ENCODE peak calls at places on chromosomes 5 and 9, in ten cellular contexts. D is AG09309; O is ovary; U is uterus; H is fibroblast of the aortic adventitia; N is adipocyte; R is GM23248; Y is Jurkat, Clone E6-1; B is CD8-positive, alpha-beta T cell; A is foreskin fibroblast. X is an unnamed sample.

GRCh38 chr9:70046274-70047070 is 2.8 kb downstream of the MAMDC2 start:
- DNase-seq in D (no peak), O (no peak), U (peak; percentile 47), H (peak; percentile 53), N (no peak), R (no peak), Y (no peak), B (no peak), A (peak; percentile 27), X (no peak)

GRCh38 chr5:157718529-157718928 is 12.7 kb upstream of the THG1L start:
- DNase-seq in D (peak; percentile 57), O (no peak), U (no peak), H (peak; percentile 86), N (peak; percentile 86), R (peak; percentile 73), Y (peak; percentile 51), B (peak; percentile 17), A (peak; percentile 73), X (peak; percentile 29)

GRCh38 chr5:120140510-120140909 is 323.6 kb upstream of the PRR16 start:
- DNase-seq in D (no peak), O (no peak), U (no peak), H (no peak), N (no peak), R (no peak), Y (no peak), B (no peak), A (no peak), X (no peak)

GRCh38 chr5:21783079-21783478 is 1070.1 kb downstream of the CDH12 start:
- DNase-seq in D (no peak), O (no peak), U (no peak), H (no peak), N (no peak), R (no peak), Y (no peak), B (no peak), A (no peak), X (no peak)

GRCh38 chr5:27311544-27311943 is 273.2 kb upstream of the CDH9 start:
- DNase-seq in D (no peak), O (no peak), U (no peak), H (peak; percentile 52), N (peak; percentile 8), R (peak; percentile 60), Y (no peak), B (no peak), A (no peak), X (no peak)

GRCh38 chr5:173752636-173753035 is 135.5 kb upstream of the CPEB4 start:
- DNase-seq in D (no peak), O (no peak), U (no peak), H (no peak), N (no peak), R (no peak), Y (no peak), B (no peak), A (no peak), X (no peak)

GRCh38 chr5:179297486-179298180 is 47.6 kb downstream of the ADAMTS2 start:
- DNase-seq in D (no peak), O (peak; percentile 30), U (no peak), H (no peak), N (no peak), R (no peak), Y (no peak), B (no peak), A (no peak), X (no peak)

GRCh38 chr9:16869140-16869903 is 1.1 kb downstream of the BNC2 start:
- DNase-seq in D (no peak), O (peak; percentile 63), U (peak; percentile 58), H (peak; percentile 65), N (no peak), R (no peak), Y (no peak), B (no peak), A (peak; percentile 52), X (no peak)

GRCh38 chr9:73583590-73583989 is 431.9 kb downstream of the ANXA1 start:
- DNase-seq in D (no peak), O (no peak), U (no peak), H (peak; percentile 32), N (no peak), R (peak; percentile 6), Y (no peak), B (no peak), A (no peak), X (no peak)

GRCh38 chr5:16656561-16657191 is 39.9 kb upstream of the RETREG1 start:
- DNase-seq in D (peak; percentile 17), O (no peak), U (no peak), H (peak; percentile 63), N (peak; percentile 32), R (peak; percentile 61), Y (no peak), B (no peak), A (peak; percentile 27), X (no peak)

GRCh38 chr9:25678147-25678666 is at the start of gene TUSC1:
- DNase-seq in D (peak; percentile 53), O (peak; percentile 90), U (peak; percentile 87), H (peak; percentile 81), N (peak; percentile 89), R (peak; percentile 94), Y (no peak), B (no peak), A (peak; percentile 69), X (no peak)
- H3K4me3 ChIP-seq in D (peak within 1 kb of the TSS; percentile 72), O (peak within 1 kb of the TSS; percentile 58), U (peak within 1 kb of the TSS; percentile 70), H (peak within 1 kb of the TSS; percentile 76), N (peak within 1 kb of the TSS; percentile 94), R (peak within 1 kb of the TSS; percentile 77), Y (no peak within 1 kb of the TSS), B (no peak within 1 kb of the TSS), A (peak within 1 kb of the TSS; percentile 78), X (no peak within 1 kb of the TSS)

GRCh38 chr9:128190516-128191405 is 611 bp downstream of the CIZ1 start:
- DNase-seq in D (no peak), O (no peak), U (peak; percentile 43), H (peak; percentile 17), N (no peak), R (peak; percentile 39), Y (no peak), B (no peak), A (peak; percentile 35), X (no peak)

GRCh38 chr9:128188209-128188608 is 3.2 kb downstream of the CIZ1 start:
- DNase-seq in D (no peak), O (no peak), U (no peak), H (no peak), N (no peak), R (no peak), Y (no peak), B (no peak), A (no peak), X (no peak)

GRCh38 chr9:128187361-128187760 is 4.0 kb downstream of the CIZ1 start:
- DNase-seq in D (no peak), O (no peak), U (no peak), H (no peak), N (no peak), R (no peak), Y (no peak), B (no peak), A (no peak), X (no peak)

GRCh38 chr9:128191406-128192046 is at the start of gene CIZ1:
- DNase-seq in D (no peak), O (peak; percentile 88), U (peak; percentile 72), H (peak; percentile 73), N (peak; percentile 91), R (peak; percentile 90), Y (peak; percentile 52), B (peak; percentile 75), A (peak; percentile 93), X (peak; percentile 42)

GRCh38 chr9:128190013-128190412 is 1.4 kb downstream of the CIZ1 start:
- DNase-seq in D (no peak), O (no peak), U (no peak), H (no peak), N (no peak), R (no peak), Y (no peak), B (no peak), A (no peak), X (no peak)
- H3K4me3 ChIP-seq in D (no peak overlapping the region), O (no peak overlapping the region), U (no peak overlapping the region), H (peak overlapping the region; percentile 86), N (no peak overlapping the region), R (peak overlapping the region; percentile 82), Y (no peak overlapping the region), B (no peak overlapping the region), A (peak overlapping the region; percentile 5), X (peak overlapping the region; percentile 69)

DNA sequence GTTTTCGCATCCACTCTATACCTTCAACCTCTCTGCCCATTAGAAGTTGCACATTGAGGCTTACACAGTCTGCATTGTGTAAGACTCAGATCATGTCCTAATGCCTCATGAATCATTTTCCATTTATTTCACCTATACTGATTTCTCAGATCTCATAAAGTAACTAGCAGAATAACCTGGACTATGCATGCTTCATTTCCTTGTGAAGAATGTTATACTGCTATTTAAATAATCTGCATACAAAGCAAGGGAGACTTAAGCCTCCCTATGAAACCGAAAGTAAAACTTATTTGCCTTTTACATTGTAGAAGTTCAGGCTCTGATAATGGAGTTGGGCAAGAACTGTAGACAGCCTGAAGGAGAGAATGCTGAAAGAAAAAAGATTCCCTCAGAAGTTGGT is 235.4 kb downstream of the ELAVL2 start:
- DNase-seq in D (no peak), O (no peak), U (no peak), H (no peak), N (peak; percentile 30), R (peak; percentile 2), Y (peak; percentile 19), B (no peak), A (no peak), X (no peak)
- H3K4me3 ChIP-seq in D (no peak overlapping the region), O (peak overlapping the region; percentile 5), U (peak overlapping the region; percentile 19), H (no peak overlapping the region), N (peak overlapping the region; percentile 54), R (no peak overlapping the region), Y (peak overlapping the region; percentile 2), B (no peak overlapping the region), A (no peak overlapping the region), X (no peak overlapping the region)

GRCh38 chr5:42951169-42951846 is 88.8 kb downstream of the ANXA2R start:
- DNase-seq in D (no peak), O (peak; percentile 42), U (no peak), H (peak; percentile 42), N (peak; percentile 17), R (peak; percentile 77), Y (no peak), B (peak; percentile 75), A (peak; percentile 60), X (no peak)

GRCh38 chr5:42950091-42950465 is 90.0 kb downstream of the ANXA2R start:
- DNase-seq in D (no peak), O (no peak), U (no peak), H (no peak), N (no peak), R (no peak), Y (no peak), B (no peak), A (no peak), X (no peak)

GRCh38 chr5:42950466-42951168 is 89.5 kb downstream of the ANXA2R start:
- DNase-seq in D (peak; percentile 100), O (peak; percentile 55), U (peak; percentile 76), H (peak; percentile 99), N (peak; percentile 97), R (peak; percentile 99), Y (no peak), B (peak; percentile 70), A (peak; percentile 99), X (no peak)

GRCh38 chr5:42949348-42950090 is 90.6 kb downstream of the ANXA2R start:
- DNase-seq in D (peak; percentile 35), O (no peak), U (peak; percentile 59), H (peak; percentile 82), N (peak; percentile 87), R (peak; percentile 89), Y (no peak), B (peak; percentile 59), A (peak; percentile 90), X (peak; percentile 65)

DNA sequence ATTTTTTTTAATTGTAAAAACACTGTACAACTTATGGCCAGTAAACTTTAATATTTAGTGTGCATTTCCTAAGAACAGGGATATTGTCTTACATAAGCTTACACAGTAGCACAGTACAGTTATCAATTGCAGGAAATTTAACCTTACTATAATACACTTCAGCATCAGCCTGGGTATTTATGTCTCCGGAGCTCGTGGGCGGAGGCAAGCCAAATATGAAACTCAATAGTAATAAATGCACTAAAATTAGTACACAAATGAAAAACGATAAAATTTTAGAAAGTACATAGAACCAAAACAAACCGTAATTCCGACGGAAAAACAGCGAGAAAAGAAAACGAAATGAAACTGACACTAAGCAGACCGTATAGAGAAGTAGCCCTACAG is 91.2 kb downstream of the ANXA2R start:
- DNase-seq in D (no peak), O (no peak), U (no peak), H (no peak), N (no peak), R (peak; percentile 4), Y (no peak), B (no peak), A (no peak), X (no peak)
- H3K4me3 ChIP-seq in D (no peak overlapping the region), O (no peak overlapping the region), U (no peak overlapping the region), H (peak overlapping the region; percentile 63), N (peak overlapping the region; percentile 88), R (peak overlapping the region; percentile 79), Y (no peak overlapping the region), B (peak overlapping the region; percentile 72), A (peak overlapping the region; percentile 66), X (peak overlapping the region; percentile 15)